ENCODE peak calls at places on chromosome 15, in six cellular contexts. L is omental fat pad; O is A673; G is activated CD4-positive, alpha-beta memory T cell treated with anti-CD3 and anti-CD28 coated beads, Interleukin-2, amount 10 ng/mL, durations not matched to agents 7 days and 5 days; V is foreskin fibroblast; M is NCI-H2029. N is an unnamed sample.

GRCh38 chr15:47355759-47356158 is 361.5 kb upstream of the SEMA6D start:
- DNase-seq in V (no peak), G (no peak), O (no peak), L (no peak), M (no peak), N (no peak)

GRCh38 chr15:88930579-88930978 is 17.4 kb upstream of the MFGE8 start:
- DNase-seq in V (no peak), L (no peak), M (no peak), O (no peak), G (no peak), N (no peak)

GRCh38 chr15:100707229-100707628 is 104.8 kb downstream of the ASB7 start:
- DNase-seq in M (no peak), V (no peak), G (no peak), L (no peak), O (no peak), N (no peak)

GRCh38 chr15:78682013-78682651 is 41.1 kb upstream of the CHRNB4 start:
- DNase-seq in L (no peak), G (no peak), O (no peak), V (no peak), M (no peak), N (no peak)

GRCh38 chr15:101052681-101053121 is 133.5 kb downstream of the LRRK1 start:
- DNase-seq in L (peak; percentile 20), O (no peak), G (peak; percentile 1), V (no peak), M (no peak), N (no peak)

GRCh38 chr15:33311312-33311971 is 675 bp downstream of the RYR3 start:
- DNase-seq in O (no peak), L (no peak), M (no peak), G (no peak), V (no peak), N (no peak)

GRCh38 chr15:87764461-87765236 is 491.9 kb downstream of the NTRK3 start:
- DNase-seq in G (no peak), M (no peak), V (peak; percentile 49), O (peak; percentile 46), L (no peak), N (no peak)

GRCh38 chr15:63308491-63308890 is 31.1 kb downstream of the APH1B start:
- DNase-seq in V (no peak), O (no peak), M (no peak), L (no peak), G (no peak), N (no peak)

GRCh38 chr15:31302778-31303433 is 23.7 kb upstream of the KLF13 start:
- DNase-seq in L (no peak), M (no peak), V (no peak), G (peak; percentile 16), O (no peak), N (no peak)

GRCh38 chr15:43095708-43096347 is 10.0 kb downstream of the UBR1 start:
- DNase-seq in O (no peak), V (peak; percentile 45), L (no peak), G (no peak), M (no peak), N (no peak)

GRCh38 chr15:60464836-60465630 is 13.9 kb downstream of the ICE2 start:
- DNase-seq in L (no peak), O (no peak), M (no peak), G (no peak), V (no peak), N (no peak)

GRCh38 chr15:70017796-70018195 is 79.9 kb downstream of the TLE3 start:
- DNase-seq in L (no peak), G (no peak), M (no peak), V (no peak), O (no peak), N (no peak)

GRCh38 chr15:73010154-73011152 is 41.8 kb upstream of the NEO1 start:
- DNase-seq in O (no peak), M (no peak), L (no peak), G (no peak), V (peak; percentile 20), N (no peak)

GRCh38 chr15:58551084-58551763 is 119.4 kb downstream of the LIPC start:
- DNase-seq in G (no peak), M (no peak), V (no peak), O (no peak), L (no peak), N (peak; percentile 71)

GRCh38 chr15:101531170-101531569 is 41.7 kb upstream of the PCSK6 start:
- DNase-seq in M (no peak), O (no peak), L (no peak), V (no peak), G (no peak), N (peak; percentile 45)

GRCh38 chr15:61169904-61170695 is 59.0 kb downstream of the RORA start:
- DNase-seq in L (no peak), M (no peak), V (no peak), O (peak; percentile 85), G (peak; percentile 66), N (peak; percentile 81)

GRCh38 chr15:59360896-59361295 is 11.8 kb downstream of the MYO1E start:
- DNase-seq in O (no peak), M (no peak), V (no peak), G (no peak), L (no peak), N (no peak)

GRCh38 chr15:99442268-99442897 is 123.4 kb upstream of the MEF2A start:
- DNase-seq in V (peak; percentile 97), G (peak; percentile 13), O (no peak), M (no peak), L (peak; percentile 26), N (no peak)

GRCh38 chr15:38782156-38782555 is 217.5 kb upstream of the RASGRP1 start:
- DNase-seq in G (no peak), L (no peak), O (no peak), M (no peak), V (no peak), N (no peak)

GRCh38 chr15:25180606-25181289 is 226.0 kb downstream of the SNRPN start:
- DNase-seq in V (no peak), L (no peak), O (no peak), G (no peak), M (no peak), N (no peak)

GRCh38 chr15:59247364-59247763 is 40.7 kb downstream of the LDHAL6B start:
- DNase-seq in M (no peak), L (no peak), O (peak; percentile 72), V (peak; percentile 82), G (peak; percentile 73), N (peak; percentile 85)

GRCh38 chr15:101433396-101433795 is 56.1 kb downstream of the PCSK6 start:
- DNase-seq in L (no peak), M (no peak), O (no peak), G (no peak), V (no peak), N (no peak)

GRCh38 chr15:29736745-29737023 is 85.6 kb downstream of the TJP1 start:
- DNase-seq in O (no peak), V (peak; percentile 66), L (no peak), G (no peak), M (no peak), N (no peak)

N was measured in activated CD4-positive, alpha-beta T cell treated with anti-CD3 and anti-CD28 coated beads, Interleukin-2, amount 10 ng/mL, durations not matched to agents 24 days and 14 days.